ENCODE peak calls at places on chromosomes 11 and 22, in four cellular contexts. One of them, this sample, is unnamed.
A peak's percentile ranks its signal among the peaks of the same experiment; 100 is the strongest.

GRCh38 chr22:38203090-38203810 is 1.5 kb downstream of the MAFF start:
- DNase-seq in HepG2: peak; percentile 46
- DNase-seq in GM12878: no peak
- DNase-seq in K562: peak; percentile 30
- DNase-seq in this sample: no peak

GRCh38 chr11:61023086-61024035 is 51.9 kb downstream of the CD6 start:
- DNase-seq in HepG2: no peak
- DNase-seq in GM12878: no peak
- DNase-seq in K562: no peak
- DNase-seq in this sample: no peak

GRCh38 chr22:24427500-24428164 is at the start of gene ADORA2A:
- DNase-seq in HepG2: no peak
- DNase-seq in GM12878: peak; percentile 35
- DNase-seq in K562: no peak
- DNase-seq in this sample: no peak

GRCh38 chr11:27991731-27992130 is 116.2 kb downstream of the KIF18A start:
- DNase-seq in HepG2: peak; percentile 33
- DNase-seq in GM12878: no peak
- DNase-seq in K562: no peak
- DNase-seq in this sample: no peak

GRCh38 chr11:77062924-77063323 is 3.8 kb upstream of the CAPN5 start:
- DNase-seq in HepG2: no peak
- DNase-seq in GM12878: no peak
- DNase-seq in K562: no peak
- DNase-seq in this sample: no peak

GRCh38 chr11:1652778-1653540 is 23.4 kb downstream of the KRTAP5-5 start:
- DNase-seq in HepG2: peak; percentile 35
- DNase-seq in GM12878: no peak
- DNase-seq in K562: peak; percentile 91
- DNase-seq in this sample: peak; percentile 90

GRCh38 chr11:30107899-30108298 is 91.1 kb upstream of the KCNA4 start:
- DNase-seq in HepG2: no peak
- DNase-seq in GM12878: no peak
- DNase-seq in K562: no peak
- DNase-seq in this sample: no peak

GRCh38 chr11:100624346-100624745 is 62.7 kb upstream of the ARHGAP42 start:
- DNase-seq in HepG2: no peak
- DNase-seq in GM12878: no peak
- DNase-seq in K562: no peak
- DNase-seq in this sample: no peak

GRCh38 chr22:36258750-36259619 is 6.1 kb downstream of the APOL1 start:
- DNase-seq in HepG2: no peak
- DNase-seq in GM12878: no peak
- DNase-seq in K562: peak; percentile 29
- DNase-seq in this sample: no peak

DNA sequence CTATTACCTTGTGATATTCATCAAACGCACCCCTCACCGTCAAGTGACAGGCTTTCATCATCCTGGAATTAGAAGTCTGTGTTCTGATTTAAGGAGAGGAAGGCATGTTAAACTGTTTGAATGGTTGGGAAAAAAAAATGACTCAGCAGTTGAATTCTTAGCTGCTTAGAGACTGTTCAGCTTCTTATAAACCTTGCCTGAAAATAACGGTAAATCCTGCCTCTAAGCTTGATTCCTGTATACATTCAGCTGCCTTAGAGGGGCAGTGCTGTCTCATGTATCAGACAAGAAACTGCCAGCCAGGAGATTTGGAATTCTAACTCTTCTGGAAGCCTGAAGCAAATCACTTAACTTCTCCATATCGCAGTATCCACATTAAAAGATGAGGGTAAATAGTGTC is 437.4 kb downstream of the JRKL start:
- DNase-seq in HepG2: no peak
- DNase-seq in GM12878: no peak
- DNase-seq in K562: no peak
- DNase-seq in this sample: no peak
- TF ChIP-seq TARDBP in HepG2: no peak
- TF ChIP-seq TARDBP in GM12878: no peak
- TF ChIP-seq TARDBP in K562: no peak
- TF ChIP-seq TARDBP in this sample: no peak

GRCh38 chr22:17695986-17696385 is 57.4 kb downstream of the BCL2L13 start:
- DNase-seq in HepG2: no peak
- DNase-seq in GM12878: no peak
- DNase-seq in K562: no peak
- DNase-seq in this sample: no peak
- TF ChIP-seq FOXM1 in HepG2: no peak
- TF ChIP-seq FOXM1 in GM12878: no peak
- TF ChIP-seq FOXM1 in K562: no peak
- TF ChIP-seq FOXM1 in this sample: no peak

DNA sequence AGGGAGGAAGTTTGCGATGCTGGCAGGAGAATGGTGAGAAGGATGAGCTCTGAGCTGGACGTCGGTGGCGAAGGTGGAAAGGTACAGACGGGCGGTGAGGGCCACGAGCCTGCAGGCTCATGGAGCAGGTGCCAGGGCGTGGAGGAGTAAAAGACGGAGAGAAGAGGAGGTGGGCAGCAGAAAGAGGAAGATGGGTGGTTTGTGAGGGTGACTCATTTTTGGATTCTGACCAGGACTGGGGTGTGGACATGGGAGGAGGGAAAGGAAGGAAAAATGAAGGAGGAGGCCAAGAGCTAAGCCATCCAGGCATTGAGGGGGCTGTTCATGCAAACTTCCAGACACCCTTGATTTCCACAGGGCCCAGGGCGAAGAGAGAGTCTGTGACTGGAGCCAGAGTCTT is 3.5 kb downstream of the ZDHHC24 start:
- DNase-seq in HepG2: no peak
- DNase-seq in GM12878: no peak
- DNase-seq in K562: no peak
- DNase-seq in this sample: no peak
- TF ChIP-seq TARDBP in HepG2: no peak
- TF ChIP-seq TARDBP in GM12878: no peak
- TF ChIP-seq TARDBP in K562: no peak
- TF ChIP-seq TARDBP in this sample: no peak

GRCh38 chr22:19888131-19888746 is 33.6 kb upstream of the GNB1L start:
- DNase-seq in HepG2: no peak
- DNase-seq in GM12878: no peak
- DNase-seq in K562: no peak
- DNase-seq in this sample: no peak

GRCh38 chr22:19891350-19892248 is 36.9 kb upstream of the GNB1L start:
- DNase-seq in HepG2: peak; percentile 71
- DNase-seq in GM12878: no peak
- DNase-seq in K562: peak; percentile 98
- DNase-seq in this sample: no peak

GRCh38 chr22:19892249-19892879 is 37.7 kb upstream of the GNB1L start:
- DNase-seq in HepG2: peak; percentile 76
- DNase-seq in GM12878: no peak
- DNase-seq in K562: peak; percentile 85
- DNase-seq in this sample: no peak

GRCh38 chr22:19890502-19891349 is 36.1 kb upstream of the GNB1L start:
- DNase-seq in HepG2: no peak
- DNase-seq in GM12878: no peak
- DNase-seq in K562: no peak
- DNase-seq in this sample: no peak

DNA sequence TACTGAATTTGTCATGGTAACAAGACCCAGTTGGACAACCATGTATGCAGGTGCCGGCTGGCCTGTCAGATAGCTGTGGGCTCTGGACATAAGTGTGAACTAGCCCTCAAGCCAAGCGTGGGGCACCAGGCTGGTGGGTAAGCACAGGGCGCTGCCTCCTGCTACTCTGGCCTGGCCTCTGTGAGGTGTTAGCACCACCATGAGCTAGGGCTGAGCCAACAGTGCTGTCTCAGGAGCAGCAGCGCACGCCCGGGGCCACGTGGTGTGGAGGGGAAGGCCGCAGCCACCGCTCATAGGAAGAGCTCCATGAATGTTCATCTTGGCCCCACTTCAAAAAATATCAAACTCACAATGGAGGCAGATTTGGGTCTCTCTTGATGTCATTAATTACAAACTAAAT is 35.3 kb upstream of the GNB1L start:
- DNase-seq in HepG2: no peak
- DNase-seq in GM12878: no peak
- DNase-seq in K562: no peak
- DNase-seq in this sample: no peak
- TF ChIP-seq FOXM1 in HepG2: no peak
- TF ChIP-seq FOXM1 in GM12878: no peak
- TF ChIP-seq FOXM1 in K562: no peak
- TF ChIP-seq FOXM1 in this sample: no peak

GRCh38 chr11:62804310-62805043 is 763 bp downstream of the NXF1 start:
- DNase-seq in HepG2: no peak
- DNase-seq in GM12878: no peak
- DNase-seq in K562: no peak
- DNase-seq in this sample: no peak
- TF ChIP-seq TARDBP in HepG2: no peak
- TF ChIP-seq TARDBP in GM12878: no peak
- TF ChIP-seq TARDBP in K562: no peak
- TF ChIP-seq TARDBP in this sample: no peak

DNA sequence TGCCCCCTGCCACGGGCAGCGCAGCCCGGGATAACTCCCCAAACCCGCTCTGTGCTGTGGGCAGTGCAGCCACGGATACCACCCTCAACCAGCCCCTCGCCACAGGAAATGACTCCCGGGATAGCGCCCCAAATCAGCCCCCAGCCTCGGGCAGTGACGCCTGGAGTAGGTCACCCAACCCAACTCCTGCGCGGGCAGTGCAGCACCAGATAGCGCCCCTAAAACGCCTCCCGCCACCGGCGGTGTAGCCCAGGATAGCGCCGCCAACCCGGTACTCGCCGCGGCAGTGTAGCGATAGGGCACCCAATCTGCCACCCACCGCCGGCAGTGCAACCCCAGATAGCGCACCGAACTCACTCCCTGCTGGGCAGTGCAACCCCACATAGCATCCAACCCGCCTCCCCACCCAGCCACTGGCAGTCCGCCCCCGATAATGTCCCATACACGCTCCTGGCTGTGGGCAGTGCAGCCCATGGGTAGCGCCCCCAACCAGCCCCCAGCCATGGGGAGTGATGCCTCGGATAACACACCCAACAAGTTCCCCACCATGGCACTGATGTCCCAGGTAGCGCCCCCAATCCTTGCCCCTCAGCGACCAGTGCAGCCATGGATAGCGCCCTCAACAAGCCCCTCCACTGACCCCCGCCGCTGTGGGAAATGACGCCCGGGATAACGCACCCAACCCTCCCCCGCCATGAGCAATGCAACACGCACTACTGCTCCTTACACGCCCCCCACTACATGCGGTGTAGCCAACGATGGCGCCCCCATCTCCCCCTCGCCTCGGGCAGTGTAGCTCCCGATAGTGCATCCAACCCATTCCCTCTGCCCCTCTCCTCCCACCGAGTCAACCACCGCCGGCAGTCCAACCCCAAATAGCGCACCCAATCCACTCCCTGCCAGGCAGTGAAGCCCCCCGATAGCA is 1.4 kb downstream of the RFPL2 start:
- DNase-seq in HepG2: no peak
- DNase-seq in GM12878: no peak
- DNase-seq in K562: no peak
- DNase-seq in this sample: no peak
- TF ChIP-seq FOXM1 in HepG2: no peak
- TF ChIP-seq FOXM1 in GM12878: no peak
- TF ChIP-seq FOXM1 in K562: no peak
- TF ChIP-seq FOXM1 in this sample: no peak

This sample was measured in HEK293T.